ENCODE peak calls at places on chromosomes 1 and 21, in six cellular contexts. L is endothelial cell of umbilical vein, S is A549, X is GM12878, G is K562, E is HepG2. C is an unnamed sample.

GRCh38 chr1:220487297-220487820 is 40.6 kb upstream of the MARK1 start:
- DNase-seq in L (peak), S (peak), X (no peak), G (no peak), E (no peak), C (peak)

GRCh38 chr1:57424231-57425027 is 569 bp upstream of the DAB1 start:
- DNase-seq in L (no peak), S (peak), X (no peak), G (peak), E (peak), C (no peak)

GRCh38 chr1:174812656-174813055 is 187.1 kb upstream of the CACYBP start:
- DNase-seq in L (no peak), S (peak), X (no peak), G (no peak), E (peak), C (no peak)

GRCh38 chr1:201299968-201300367 is 16.7 kb downstream of the PKP1 start:
- DNase-seq in L (no peak), S (peak), X (no peak), G (no peak), E (no peak), C (no peak)

GRCh38 chr1:156356875-156357534 is 12.0 kb upstream of the RHBG start:
- DNase-seq in L (peak), S (peak), X (no peak), G (peak), E (peak), C (peak)

GRCh38 chr1:29521846-29522580 is 285.7 kb downstream of the PTPRU start:
- DNase-seq in L (no peak), S (no peak), X (no peak), G (no peak), E (no peak), C (no peak)

GRCh38 chr1:163013826-163014600 is 55.1 kb upstream of the RGS4 start:
- DNase-seq in L (no peak), S (no peak), X (no peak), G (no peak), E (no peak), C (peak)

GRCh38 chr1:156281281-156282142 is 1.1 kb downstream of the SMG5 start:
- DNase-seq in L (no peak), S (no peak), X (no peak), G (peak), E (peak), C (peak)

GRCh38 chr1:62800274-62800673 is 16.3 kb downstream of the ATG4C start:
- DNase-seq in L (no peak), S (no peak), X (no peak), G (no peak), E (no peak), C (no peak)

GRCh38 chr1:209875510-209875909 is 47.7 kb downstream of the UTP25 start:
- DNase-seq in L (peak), S (peak), X (no peak), G (no peak), E (peak), C (no peak)

GRCh38 chr1:116508984-116509980 is 61.5 kb downstream of the CD58 start:
- DNase-seq in L (peak), S (peak), X (no peak), G (peak), E (peak), C (peak)

GRCh38 chr1:22317231-22317919 is 134.3 kb upstream of the ZBTB40 start:
- DNase-seq in L (peak), S (peak), X (no peak), G (peak), E (no peak), C (peak)

GRCh38 chr1:71086331-71086730 is 5.5 kb upstream of the ZRANB2 start:
- DNase-seq in L (peak), S (no peak), X (no peak), G (no peak), E (no peak), C (no peak)

GRCh38 chr1:232186936-232187335 is 443.0 kb downstream of the SIPA1L2 start:
- DNase-seq in L (no peak), S (no peak), X (no peak), G (no peak), E (no peak), C (no peak)

GRCh38 chr1:27380766-27381733 is 2.1 kb downstream of the CD164L2 start:
- DNase-seq in L (no peak), S (no peak), X (no peak), G (no peak), E (no peak), C (no peak)

GRCh38 chr21:26226724-26227123 is 56.2 kb upstream of the APP start:
- DNase-seq in L (no peak), S (no peak), X (no peak), G (no peak), E (no peak), C (no peak)

GRCh38 chr1:177936016-177936415 is 33.8 kb downstream of the SEC16B start:
- DNase-seq in L (no peak), S (no peak), X (no peak), G (no peak), E (no peak), C (no peak)

GRCh38 chr1:183590225-183591191 is at the start of gene NCF2:
- DNase-seq in L (no peak), S (no peak), X (peak), G (no peak), E (no peak), C (peak)

GRCh38 chr1:203625623-203626189 is 926 bp upstream of the ATP2B4 start:
- DNase-seq in L (peak), S (peak), X (peak), G (peak), E (peak), C (peak)

GRCh38 chr1:114756949-114757454 is 782 bp downstream of the CSDE1 start:
- DNase-seq in L (no peak), S (peak), X (no peak), G (peak), E (peak), C (peak)

GRCh38 chr1:3668585-3669300 is 16.4 kb downstream of the TP73 start:
- DNase-seq in L (no peak), S (peak), X (no peak), G (peak), E (peak), C (peak)

GRCh38 chr1:110119843-110120242 is 7.6 kb downstream of the UBL4B start:
- DNase-seq in L (no peak), S (no peak), X (no peak), G (no peak), E (no peak), C (no peak)

GRCh38 chr1:213987422-213987875 is 324 bp upstream of the PROX1 start:
- DNase-seq in L (no peak), S (no peak), X (no peak), G (no peak), E (no peak), C (no peak)

GRCh38 chr1:103341377-103341880 is 184.1 kb upstream of the RNPC3 start:
- DNase-seq in L (no peak), S (no peak), X (no peak), G (no peak), E (no peak), C (no peak)

GRCh38 chr1:156693858-156694562 is 11.4 kb downstream of the CRABP2 start:
- DNase-seq in L (no peak), S (peak), X (no peak), G (peak), E (no peak), C (no peak)

GRCh38 chr1:1020415-1021009 is 592 bp downstream of the AGRN start:
- DNase-seq in L (no peak), S (no peak), X (no peak), G (peak), E (no peak), C (peak)

GRCh38 chr1:2594001-2594640 is 7.5 kb downstream of the PRXL2B start:
- DNase-seq in L (peak), S (no peak), X (no peak), G (no peak), E (no peak), C (no peak)

GRCh38 chr1:71047635-71048607 is at the start of gene PTGER3:
- DNase-seq in L (peak), S (no peak), X (no peak), G (peak), E (peak), C (no peak)

GRCh38 chr1:38941093-38941492 is 537 bp downstream of the RHBDL2 start:
- DNase-seq in L (no peak), S (no peak), X (no peak), G (no peak), E (no peak), C (no peak)

DNA sequence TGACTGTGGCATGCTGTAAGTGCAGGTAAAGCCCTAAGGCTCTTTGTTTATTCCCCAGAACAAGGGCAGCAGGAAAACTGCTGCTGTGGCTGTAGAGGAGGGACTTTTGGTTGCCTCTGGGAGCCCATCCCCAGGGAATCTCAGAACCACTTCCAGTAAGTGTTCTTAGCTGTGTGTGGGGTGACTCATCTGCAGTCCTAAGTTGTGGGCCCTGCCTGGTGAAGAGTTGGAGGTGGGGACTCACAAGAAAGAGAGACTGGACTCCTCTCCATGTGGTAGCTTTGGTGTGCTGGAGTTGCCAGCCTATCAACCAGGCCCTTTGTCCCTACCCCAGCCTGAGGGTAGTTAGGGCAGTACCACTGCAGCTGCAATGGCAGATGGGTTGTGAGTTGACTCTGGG is 24.0 kb upstream of the DENND1B start:
- DNase-seq in L (no peak), S (peak), X (no peak), G (no peak), E (no peak), C (peak)
- TF ChIP-seq MYC in L (no peak), S (no peak), X (no peak), G (no peak), E (no peak), C (no peak)

GRCh38 chr21:39020751-39021474 is 162.3 kb downstream of the PSMG1 start:
- DNase-seq in L (peak), S (peak), X (no peak), G (no peak), E (peak), C (peak)
- TF ChIP-seq MYC in L (no peak), S (no peak), X (no peak), G (no peak), E (peak), C (no peak)

DNA sequence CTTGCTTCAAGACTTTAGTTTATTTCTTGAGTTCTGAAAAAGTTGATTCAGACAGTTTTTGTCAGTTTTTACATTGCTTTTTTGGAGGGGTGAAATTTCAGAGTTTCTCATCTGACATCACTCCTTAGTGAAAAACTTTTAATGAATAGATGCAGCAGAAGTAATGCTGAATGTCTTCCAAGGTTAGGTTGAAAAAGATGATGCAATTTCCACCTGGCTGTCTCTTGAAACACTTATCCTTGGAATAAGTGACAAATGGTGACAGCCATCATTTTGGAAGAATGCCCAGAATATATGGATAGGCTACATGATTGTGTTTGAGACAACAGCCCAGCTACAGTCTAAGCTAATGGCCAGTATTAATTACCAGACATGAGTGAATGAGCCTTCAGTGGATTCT is 140.8 kb downstream of the ZNF644 start:
- DNase-seq in L (no peak), S (no peak), X (no peak), G (no peak), E (no peak), C (no peak)
- TF ChIP-seq MYC in L (no peak), S (no peak), X (no peak), G (no peak), E (no peak), C (no peak)

GRCh38 chr1:206583461-206584264 is 28.6 kb downstream of the EIF2D start:
- DNase-seq in L (peak), S (peak), X (no peak), G (peak), E (peak), C (peak)
- TF ChIP-seq MYC in L (no peak), S (no peak), X (no peak), G (no peak), E (no peak), C (no peak)

DNA sequence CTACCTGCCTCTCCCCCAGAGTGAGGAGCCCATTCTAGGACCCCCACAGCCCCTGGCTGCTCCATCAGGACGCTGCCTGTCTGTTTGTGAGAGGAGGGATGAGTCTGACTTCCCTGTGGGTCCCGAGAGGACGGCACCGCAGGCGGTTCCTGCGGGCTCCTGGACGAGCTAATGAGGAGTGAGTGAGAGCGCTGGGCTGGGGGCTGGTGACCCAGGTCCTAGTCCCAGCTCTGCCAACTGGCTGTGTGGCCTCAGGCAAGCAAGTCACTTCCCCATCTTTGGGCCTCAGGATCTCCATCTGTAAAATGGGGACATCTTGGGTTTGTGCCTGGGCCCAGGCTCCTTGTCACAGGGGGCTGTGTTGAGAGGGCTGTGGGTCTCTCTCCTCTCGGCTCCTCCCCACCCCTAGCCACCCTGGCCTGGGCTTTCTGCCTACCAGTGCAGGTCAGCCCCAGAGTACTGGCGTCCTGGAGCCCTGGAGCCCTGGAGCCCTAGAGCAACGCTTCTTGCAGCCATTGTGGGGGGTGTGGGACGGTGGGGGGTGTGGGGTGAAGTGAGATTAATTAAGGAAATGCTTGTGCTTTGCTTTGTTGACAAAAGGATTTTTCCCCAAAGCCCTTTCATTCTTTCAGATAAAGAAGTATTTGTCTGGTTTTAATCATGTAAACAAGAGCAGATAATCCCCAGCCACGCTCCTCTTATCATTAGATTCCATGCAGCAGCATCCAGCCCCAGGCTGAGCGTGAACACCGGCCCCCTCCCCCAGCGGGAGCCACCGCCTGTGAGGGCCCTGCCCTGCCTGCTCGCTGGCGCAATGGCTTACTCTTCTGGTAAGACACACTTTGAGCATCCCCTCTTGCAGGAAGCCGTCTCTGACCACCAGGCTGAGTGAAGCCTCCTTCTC is 26.8 kb downstream of the SLC1A7 start:
- DNase-seq in L (no peak), S (peak), X (no peak), G (peak), E (peak), C (peak)
- TF ChIP-seq MYC in L (no peak), S (no peak), X (no peak), G (peak), E (no peak), C (no peak)

C was measured in NB4.